ENCODE peak calls at places on chromosomes 2 and 18, in nine cellular contexts. C is effector memory CD8-positive, alpha-beta T cell; J is EH; M is NAMALWA; L is GM13977; R is activated effector memory CD4-positive, alpha-beta T cell treated with Interleukin-2 at 50 U/mL for 16 hours; Z is stimulated activated CD4-positive, alpha-beta T cell treated with anti-CD3 and anti-CD28 coated beads, Interleukin-1b, Interleukin-23, amount 100 ng/mL, for 24 hours; V is NCI-H1105; G is activated CD4-positive, CD25-positive, alpha-beta regulatory T cell. H is an unnamed sample.

GRCh38 chr2:222024934-222025890 is 273.6 kb downstream of the PAX3 start:
- DNase-seq in C (no peak), J (peak), M (peak), L (no peak), R (no peak), Z (no peak), V (peak), G (no peak), H (peak)

GRCh38 chr2:221567809-221568208 is 4.3 kb downstream of the EPHA4 start:
- DNase-seq in C (no peak), J (no peak), M (no peak), L (no peak), R (no peak), Z (no peak), V (no peak), G (no peak), H (no peak)

GRCh38 chr2:30611572-30611971 is 164.5 kb downstream of the LCLAT1 start:
- DNase-seq in C (no peak), J (peak), M (no peak), L (no peak), R (no peak), Z (no peak), V (no peak), G (no peak), H (peak)

GRCh38 chr2:128390991-128391630 is 72.4 kb upstream of the HS6ST1 start:
- DNase-seq in C (no peak), J (no peak), M (no peak), L (no peak), R (no peak), Z (no peak), V (no peak), G (no peak), H (no peak)

GRCh38 chr18:13502585-13502984 is 223.8 kb downstream of the FAM210A start:
- DNase-seq in C (no peak), J (no peak), M (no peak), L (no peak), R (no peak), Z (no peak), V (no peak), G (no peak), H (no peak)

GRCh38 chr2:14189929-14190328 is 442.6 kb upstream of the LRATD1 start:
- DNase-seq in C (no peak), J (no peak), M (no peak), L (no peak), R (no peak), Z (no peak), V (no peak), G (no peak), H (no peak)

GRCh38 chr18:12645751-12646203 is 12.1 kb downstream of the SPIRE1 start:
- DNase-seq in C (no peak), J (no peak), M (no peak), L (no peak), R (no peak), Z (no peak), V (peak), G (no peak), H (no peak)

GRCh38 chr2:203918264-203918663 is 18.3 kb upstream of the ICOS start:
- DNase-seq in C (no peak), J (no peak), M (no peak), L (no peak), R (no peak), Z (no peak), V (no peak), G (no peak), H (no peak)

GRCh38 chr18:8960740-8961657 is 141.5 kb upstream of the NDUFV2 start:
- DNase-seq in C (no peak), J (peak), M (no peak), L (no peak), R (no peak), Z (no peak), V (no peak), G (no peak), H (no peak)

GRCh38 chr2:224165901-224166319 is 126.8 kb upstream of the SERPINE2 start:
- DNase-seq in C (no peak), J (peak), M (no peak), L (no peak), R (no peak), Z (no peak), V (no peak), G (no peak), H (no peak)

GRCh38 chr2:45770773-45771172 is 119.3 kb downstream of the PRKCE start:
- DNase-seq in C (no peak), J (no peak), M (no peak), L (no peak), R (no peak), Z (no peak), V (no peak), G (no peak), H (no peak)

GRCh38 chr2:26892916-26893524 is 45.1 kb downstream of the DPYSL5 start:
- DNase-seq in C (no peak), J (no peak), M (no peak), L (no peak), R (no peak), Z (no peak), V (no peak), G (no peak), H (no peak)

GRCh38 chr18:47936975-47937374 is 6.5 kb upstream of the SMAD2 start:
- DNase-seq in C (no peak), J (no peak), M (no peak), L (no peak), R (no peak), Z (no peak), V (no peak), G (no peak), H (peak)

GRCh38 chr2:97720746-97721145 is 7.4 kb downstream of the ZAP70 start:
- DNase-seq in C (no peak), J (no peak), M (no peak), L (no peak), R (no peak), Z (no peak), V (no peak), G (no peak), H (no peak)

GRCh38 chr2:85577386-85578242 is at the start of gene VAMP8:
- DNase-seq in C (no peak), J (no peak), M (peak), L (peak), R (peak), Z (no peak), V (no peak), G (peak), H (peak)

GRCh38 chr18:9516437-9517064 is 41.2 kb downstream of the RALBP1 start:
- DNase-seq in C (peak), J (peak), M (peak), L (peak), R (no peak), Z (no peak), V (peak), G (no peak), H (peak)

GRCh38 chr18:11005528-11005927 is 143.8 kb downstream of the PIEZO2 start:
- DNase-seq in C (no peak), J (no peak), M (no peak), L (no peak), R (no peak), Z (no peak), V (no peak), G (no peak), H (no peak)

GRCh38 chr18:78787751-78788150 is 191.9 kb upstream of the SALL3 start:
- DNase-seq in C (no peak), J (no peak), M (no peak), L (no peak), R (no peak), Z (no peak), V (no peak), G (no peak), H (no peak)

GRCh38 chr2:96945011-96945410 is 41.4 kb downstream of the FAM178B start:
- DNase-seq in C (no peak), J (no peak), M (no peak), L (no peak), R (no peak), Z (no peak), V (peak), G (no peak), H (no peak)

H was measured in MV-4-11.